ENCODE peak calls at places on chromosome 21, in seven cellular contexts. I is foreskin fibroblast, N is OCI-LY7, K is vagina, O is heart left ventricle, B is GM13976, L is H1. P is an unnamed sample.

GRCh38 chr21:36065497-36066036 is 4.3 kb upstream of the CBR1 start:
- DNase-seq in B (no peak), K (no peak), N (no peak), I (peak; percentile 79), O (no peak), L (no peak), P (no peak)

GRCh38 chr21:25453524-25453923 is 153.8 kb downstream of the MRPL39 start:
- DNase-seq in N (no peak), L (no peak), I (peak; percentile 4), O (no peak), K (no peak), B (no peak), P (no peak)

GRCh38 chr21:45590726-45591618 is 48.7 kb upstream of the SLC19A1 start:
- DNase-seq in L (no peak), N (peak; percentile 10), O (peak; percentile 43), K (no peak), B (peak; percentile 75), I (peak; percentile 38), P (peak; percentile 68)

GRCh38 chr21:46661627-46662366 is 26.3 kb downstream of the PRMT2 start:
- DNase-seq in K (peak; percentile 79), N (no peak), I (no peak), B (no peak), L (no peak), O (no peak), P (no peak)

GRCh38 chr21:45019076-45019886 is 55.1 kb upstream of the ADARB1 start:
- DNase-seq in B (no peak), I (peak; percentile 45), L (no peak), N (no peak), O (peak; percentile 64), K (no peak), P (no peak)

GRCh38 chr21:36769051-36769867 is 70.3 kb downstream of the SIM2 start:
- DNase-seq in L (no peak), N (no peak), K (no peak), O (no peak), I (no peak), B (no peak), P (no peak)

GRCh38 chr21:45918011-45918410 is 63.6 kb upstream of the COL6A1 start:
- DNase-seq in B (no peak), O (no peak), L (no peak), K (no peak), N (no peak), I (no peak), P (no peak)

GRCh38 chr21:36699026-36699545 is at the start of gene SIM2:
- DNase-seq in L (no peak), K (no peak), N (no peak), I (no peak), B (peak; percentile 36), O (no peak), P (peak; percentile 19)

GRCh38 chr21:28537371-28538079 is 455.2 kb downstream of the LTN1 start:
- DNase-seq in I (peak; percentile 96), L (no peak), K (no peak), N (no peak), B (no peak), O (no peak), P (no peak)

GRCh38 chr21:36507397-36508018 is 27.6 kb upstream of the CLDN14 start:
- DNase-seq in I (no peak), L (no peak), B (no peak), K (no peak), O (no peak), N (peak; percentile 13), P (no peak)

GRCh38 chr21:35145626-35146236 is 96.6 kb upstream of the RUNX1 start:
- DNase-seq in K (no peak), L (no peak), I (no peak), N (no peak), B (no peak), O (peak; percentile 28), P (no peak)

GRCh38 chr21:43928230-43928607 is 63.2 kb downstream of the AGPAT3 start:
- DNase-seq in I (no peak), L (no peak), K (no peak), N (no peak), B (no peak), O (peak; percentile 19), P (no peak)

GRCh38 chr21:34545079-34545884 is 33.3 kb upstream of the KCNE1 start:
- DNase-seq in B (peak; percentile 72), L (no peak), N (peak; percentile 74), K (no peak), I (peak; percentile 88), O (peak; percentile 32), P (peak; percentile 80)

GRCh38 chr21:46637952-46638746 is 2.7 kb downstream of the PRMT2 start:
- DNase-seq in K (no peak), B (no peak), O (no peak), N (no peak), I (no peak), L (no peak), P (no peak)

GRCh38 chr21:15224346-15225086 is 159.7 kb upstream of the NRIP1 start:
- DNase-seq in K (no peak), N (no peak), B (no peak), O (no peak), I (peak; percentile 86), L (no peak), P (no peak)

GRCh38 chr21:33874161-33874560 is 41.4 kb downstream of the ATP5PO start:
- DNase-seq in O (no peak), B (no peak), L (no peak), K (no peak), N (no peak), I (no peak), P (no peak)

GRCh38 chr21:45559216-45560105 is 17.2 kb upstream of the SLC19A1 start:
- DNase-seq in O (no peak), B (no peak), K (no peak), I (no peak), L (no peak), N (no peak), P (no peak)

GRCh38 chr21:45612096-45613019 is 31.2 kb upstream of the PCBP3 start:
- DNase-seq in L (no peak), I (peak; percentile 75), N (no peak), K (no peak), O (no peak), B (no peak), P (no peak)

GRCh38 chr21:34668803-34669148 is at the start of gene CLIC6:
- DNase-seq in O (no peak), K (no peak), N (no peak), B (peak; percentile 26), L (no peak), I (no peak), P (no peak)

GRCh38 chr21:28018741-28019669 is 973.7 kb downstream of the LTN1 start:
- DNase-seq in I (peak; percentile 6), N (peak; percentile 15), L (no peak), B (no peak), K (no peak), O (no peak), P (no peak)

GRCh38 chr21:44802396-44803153 is 955 bp upstream of the UBE2G2 start:
- DNase-seq in B (no peak), I (peak; percentile 61), L (no peak), O (no peak), N (peak; percentile 20), K (no peak), P (peak; percentile 34)

GRCh38 chr21:43981871-43982210 is 30.3 kb upstream of the TRAPPC10 start:
- DNase-seq in L (no peak), K (no peak), O (no peak), I (no peak), N (no peak), B (no peak), P (no peak)

GRCh38 chr21:25342811-25343210 is 264.5 kb downstream of the MRPL39 start:
- DNase-seq in I (peak; percentile 44), K (no peak), L (no peak), B (no peak), N (no peak), O (no peak), P (no peak)

GRCh38 chr21:33362044-33362555 is 37.3 kb downstream of the IFNAR1 start:
- DNase-seq in K (no peak), L (peak; percentile 56), I (no peak), N (peak; percentile 72), O (no peak), B (no peak), P (no peak)

GRCh38 chr21:34730756-34731445 is 62.1 kb downstream of the CLIC6 start:
- DNase-seq in N (no peak), O (no peak), I (no peak), B (no peak), K (no peak), L (no peak), P (no peak)

GRCh38 chr21:20811702-20812101 is 186.5 kb upstream of the NCAM2 start:
- DNase-seq in B (no peak), O (no peak), K (no peak), L (no peak), I (no peak), N (no peak), P (no peak)
- TF ChIP-seq CTCF in B (no peak), O (no peak), K (no peak), L (no peak), I (no peak), N (no peak), P (no peak)

DNA sequence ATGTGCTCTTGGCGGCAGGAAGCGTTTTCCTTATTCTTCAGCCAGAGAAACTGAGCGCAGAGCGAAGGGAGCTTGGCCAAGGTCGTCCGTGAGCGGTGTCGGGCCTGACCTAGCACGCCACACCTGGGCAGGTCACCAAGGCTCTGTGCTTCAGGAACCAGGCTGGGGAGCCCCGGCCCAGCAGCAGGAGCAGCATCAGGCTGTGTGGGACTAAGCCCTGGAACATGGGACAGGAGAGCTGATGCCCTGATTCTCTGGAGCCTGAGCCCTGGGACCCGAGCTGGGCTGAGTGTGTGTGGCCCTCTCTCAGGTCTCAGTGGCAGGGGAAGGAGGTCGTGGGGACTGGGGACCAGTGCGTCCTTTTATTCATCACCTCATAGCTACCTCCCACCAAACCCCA is 65.2 kb upstream of the ABCG1 start:
- DNase-seq in K (no peak), I (no peak), L (no peak), B (no peak), N (no peak), O (no peak), P (no peak)
- TF ChIP-seq CTCF in K (no peak), I (no peak), L (no peak), B (no peak), N (no peak), O (no peak), P (no peak)

DNA sequence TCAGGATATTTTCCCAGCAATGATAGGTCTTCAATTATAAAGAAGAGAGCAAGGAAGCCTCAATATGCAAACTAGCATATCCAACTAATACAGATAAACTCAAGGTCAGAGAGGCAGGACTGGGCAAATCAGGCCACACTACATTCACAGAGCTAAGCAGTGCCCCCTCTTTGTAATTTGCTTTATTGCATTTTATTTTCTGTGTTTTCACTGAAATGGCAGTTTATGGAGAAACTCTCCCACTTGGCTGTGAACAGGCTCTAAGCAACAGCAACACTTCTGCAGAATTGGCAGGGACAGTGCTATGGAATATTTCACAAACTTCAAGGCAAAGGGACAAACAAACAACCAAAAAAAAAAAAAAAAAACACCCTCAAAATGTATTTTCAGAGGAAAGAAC is 93.4 kb upstream of the SOD1 start:
- DNase-seq in N (peak; percentile 15), I (no peak), L (no peak), B (no peak), O (no peak), K (no peak), P (no peak)
- TF ChIP-seq CTCF in N (peak; percentile 61), I (no peak), L (peak; percentile 36), B (no peak), O (no peak), K (no peak), P (no peak)

DNA sequence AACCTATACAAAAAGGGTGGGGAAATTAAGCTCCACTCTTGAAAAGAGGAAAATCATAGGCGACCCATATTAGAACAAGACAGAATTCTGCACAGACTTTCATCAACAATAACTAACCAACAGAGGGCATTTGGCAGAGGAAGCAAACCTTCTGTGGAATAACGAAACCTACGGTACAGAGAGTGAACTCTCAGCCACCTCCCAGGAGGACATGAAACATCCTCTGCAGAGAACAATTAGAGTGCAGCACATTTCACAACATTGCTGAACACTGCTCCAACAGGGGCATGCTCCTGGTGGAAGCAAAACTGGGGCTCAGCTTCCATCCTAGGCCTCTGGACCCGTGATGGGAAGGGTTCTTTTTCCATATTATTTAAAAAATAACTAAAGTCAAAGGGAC is 110.9 kb downstream of the KCNJ15 start:
- DNase-seq in B (no peak), I (no peak), L (no peak), O (no peak), K (no peak), N (no peak), P (no peak)
- TF ChIP-seq CTCF in B (no peak), I (no peak), L (no peak), O (no peak), K (no peak), N (no peak), P (no peak)